ENCODE peak calls at places on chromosome 14, in four cellular contexts. One of them, this sample, is unnamed.

GRCh38 chr14:104732355-104732804 is 8.4 kb downstream of the ADSS1 start:
- DNase-seq in cardiac fibroblast: peak; percentile 47
- DNase-seq in ascending aorta: no peak
- DNase-seq in ovary: no peak
- DNase-seq in this sample: peak; percentile 92

GRCh38 chr14:102486513-102487203 is 22.9 kb downstream of the ANKRD9 start:
- DNase-seq in cardiac fibroblast: no peak
- DNase-seq in ascending aorta: no peak
- DNase-seq in ovary: no peak
- DNase-seq in this sample: peak; percentile 68

GRCh38 chr14:76424359-76424758 is 48.4 kb downstream of the ESRRB start:
- DNase-seq in cardiac fibroblast: no peak
- DNase-seq in ascending aorta: no peak
- DNase-seq in ovary: no peak
- DNase-seq in this sample: no peak

GRCh38 chr14:57725399-57726077 is 140.4 kb downstream of the SLC35F4 start:
- DNase-seq in cardiac fibroblast: peak; percentile 50
- DNase-seq in ascending aorta: no peak
- DNase-seq in ovary: no peak
- DNase-seq in this sample: no peak

GRCh38 chr14:74579447-74580274 is 32.4 kb downstream of the LTBP2 start:
- DNase-seq in cardiac fibroblast: peak; percentile 85
- DNase-seq in ascending aorta: no peak
- DNase-seq in ovary: no peak
- DNase-seq in this sample: no peak

GRCh38 chr14:86013663-86014062 is 483.7 kb downstream of the FLRT2 start:
- DNase-seq in cardiac fibroblast: peak; percentile 8
- DNase-seq in ascending aorta: no peak
- DNase-seq in ovary: no peak
- DNase-seq in this sample: no peak

GRCh38 chr14:61426048-61426447 is 104.7 kb downstream of the PRKCH start:
- DNase-seq in cardiac fibroblast: no peak
- DNase-seq in ascending aorta: no peak
- DNase-seq in ovary: no peak
- DNase-seq in this sample: no peak

GRCh38 chr14:92625213-92625612 is 111.6 kb downstream of the RIN3 start:
- DNase-seq in cardiac fibroblast: peak; percentile 82
- DNase-seq in ascending aorta: no peak
- DNase-seq in ovary: no peak
- DNase-seq in this sample: no peak

GRCh38 chr14:104753528-104754212 is 723 bp downstream of the SIVA1 start:
- DNase-seq in cardiac fibroblast: no peak
- DNase-seq in ascending aorta: no peak
- DNase-seq in ovary: no peak
- DNase-seq in this sample: peak; percentile 42

GRCh38 chr14:37585101-37585479 is 10.0 kb downstream of the FOXA1 start:
- DNase-seq in cardiac fibroblast: no peak
- DNase-seq in ascending aorta: no peak
- DNase-seq in ovary: no peak
- DNase-seq in this sample: no peak

GRCh38 chr14:23550827-23551265 is 719 bp downstream of the ZFHX2 start:
- DNase-seq in cardiac fibroblast: no peak
- DNase-seq in ascending aorta: no peak
- DNase-seq in ovary: no peak
- DNase-seq in this sample: no peak

GRCh38 chr14:30885840-30886740 is 11.7 kb downstream of the COCH start:
- DNase-seq in cardiac fibroblast: peak; percentile 33
- DNase-seq in ascending aorta: no peak
- DNase-seq in ovary: no peak
- DNase-seq in this sample: no peak

GRCh38 chr14:69924181-69924580 is 45.0 kb downstream of the SMOC1 start:
- DNase-seq in cardiac fibroblast: no peak
- DNase-seq in ascending aorta: no peak
- DNase-seq in ovary: no peak
- DNase-seq in this sample: no peak

GRCh38 chr14:25411933-25412757 is 362.2 kb upstream of the STXBP6 start:
- DNase-seq in cardiac fibroblast: peak; percentile 13
- DNase-seq in ascending aorta: no peak
- DNase-seq in ovary: no peak
- DNase-seq in this sample: no peak

GRCh38 chr14:55514819-55515470 is 65.1 kb upstream of the KTN1 start:
- DNase-seq in cardiac fibroblast: peak; percentile 76
- DNase-seq in ascending aorta: no peak
- DNase-seq in ovary: no peak
- DNase-seq in this sample: no peak

GRCh38 chr14:67570453-67570852 is 29.6 kb downstream of the PIGH start:
- DNase-seq in cardiac fibroblast: no peak
- DNase-seq in ascending aorta: no peak
- DNase-seq in ovary: no peak
- DNase-seq in this sample: no peak

GRCh38 chr14:80381964-80382363 is 170.7 kb upstream of the DIO2 start:
- DNase-seq in cardiac fibroblast: no peak
- DNase-seq in ascending aorta: no peak
- DNase-seq in ovary: no peak
- DNase-seq in this sample: no peak